ENCODE peak calls at places on chromosome 10, in nine cellular contexts. P is memory B cell, G is nephron progenitor cell, Y is GM12891, Q is right cardiac atrium, S is RWPE1, Z is NCI-H446 treated with DMSO at 0.1 percent for 48 hours, N is AG08396, T is LoVo. B is an unnamed sample.

GRCh38 chr10:122029503-122030199 is 40.7 kb downstream of the TACC2 start:
- DNase-seq in S (no peak), T (no peak), Z (no peak), N (no peak), G (no peak), Y (no peak), Q (no peak), P (no peak), B (no peak)

GRCh38 chr10:10197423-10197822 is 820.2 kb upstream of the CELF2 start:
- DNase-seq in S (no peak), Y (no peak), P (no peak), T (no peak), Q (no peak), N (no peak), G (no peak), Z (no peak), B (no peak)

GRCh38 chr10:78398385-78398784 is 364.7 kb downstream of the RPS24 start:
- DNase-seq in Z (no peak), G (no peak), T (no peak), N (no peak), Q (no peak), Y (no peak), S (no peak), P (no peak), B (no peak)

GRCh38 chr10:132369636-132370185 is 27.3 kb upstream of the PWWP2B start:
- DNase-seq in Z (no peak), P (no peak), N (no peak), G (no peak), Q (no peak), T (no peak), S (no peak), Y (no peak), B (no peak)

GRCh38 chr10:70513848-70514309 is 35.3 kb downstream of the PALD1 start:
- DNase-seq in Y (peak), N (no peak), T (no peak), S (no peak), Q (peak), P (no peak), G (no peak), Z (no peak), B (peak)

GRCh38 chr10:132714906-132715790 is 70.8 kb downstream of the NKX6-2 start:
- DNase-seq in T (no peak), S (no peak), G (peak), Y (no peak), Q (peak), Z (no peak), N (no peak), P (no peak), B (no peak)

GRCh38 chr10:47183726-47184084 is 116.3 kb upstream of the GDF10 start:
- DNase-seq in N (no peak), Z (no peak), T (no peak), G (no peak), S (peak), Y (no peak), Q (no peak), P (no peak), B (no peak)

GRCh38 chr10:125521721-125522680 is 161.0 kb downstream of the TEX36 start:
- DNase-seq in Q (peak), Z (no peak), T (peak), N (peak), P (peak), S (peak), Y (peak), G (peak), B (no peak)

GRCh38 chr10:22315455-22316285 is 518 bp upstream of the COMMD3 start:
- DNase-seq in G (no peak), P (no peak), N (no peak), Q (no peak), Y (no peak), Z (peak), T (no peak), S (peak), B (no peak)

GRCh38 chr10:114776908-114777307 is 44.7 kb upstream of the FHIP2A start:
- DNase-seq in Q (no peak), Z (no peak), S (no peak), T (no peak), Y (no peak), G (no peak), N (no peak), P (no peak), B (no peak)